ENCODE peak calls at places on chromosomes 11 and 22, in ten cellular contexts. K, I, R, D, J, Y, Z, E, P and A are unnamed samples.

GRCh38 chr11:115644846-115645245 is 140.6 kb upstream of the CADM1 start:
- DNase-seq in Y (no peak), I (peak), E (no peak), P (no peak), Z (no peak), K (no peak), R (no peak), J (no peak), D (no peak), A (no peak)

GRCh38 chr22:27164781-27165503 is 507.6 kb downstream of the MIAT start:
- DNase-seq in Y (no peak), D (no peak), I (no peak), J (no peak), K (no peak), E (no peak), Z (no peak), P (no peak), R (no peak), A (no peak)

GRCh38 chr11:250740-251299 is 14.0 kb downstream of the PSMD13 start:
- DNase-seq in R (peak), Z (peak), K (peak), D (peak), I (peak), P (peak), E (peak), Y (no peak), J (peak), A (no peak)

GRCh38 chr11:95108159-95108611 is 18.5 kb downstream of the ENDOD1 start:
- DNase-seq in Y (no peak), I (peak), D (peak), R (peak), Z (no peak), J (peak), P (peak), K (no peak), E (peak), A (no peak)

GRCh38 chr11:131859811-131860210 is 489.4 kb downstream of the NTM start:
- DNase-seq in E (peak), P (no peak), K (no peak), Y (no peak), Z (no peak), J (peak), I (peak), R (no peak), D (no peak), A (no peak)

GRCh38 chr11:84648413-84648812 is 978.7 kb downstream of the DLG2 start:
- DNase-seq in K (no peak), P (no peak), D (no peak), I (no peak), E (no peak), Z (no peak), J (no peak), Y (no peak), R (no peak), A (peak)

GRCh38 chr11:60315866-60316265 is 11.2 kb upstream of the MS4A6E start:
- DNase-seq in D (no peak), Z (no peak), I (no peak), P (no peak), Y (no peak), K (no peak), R (no peak), E (peak), J (no peak), A (no peak)

GRCh38 chr11:84914511-84914910 is 712.6 kb downstream of the DLG2 start:
- DNase-seq in J (no peak), E (no peak), K (no peak), Y (no peak), R (no peak), Z (no peak), P (no peak), D (no peak), I (no peak), A (no peak)

GRCh38 chr22:22856364-22856763 is 31.3 kb upstream of the IGLL5 start:
- DNase-seq in K (no peak), Y (no peak), Z (no peak), R (no peak), E (no peak), P (no peak), I (no peak), J (no peak), D (no peak), A (no peak)
- H3K27ac ChIP-seq in K (no peak), Y (no peak), Z (no peak), R (no peak), E (no peak), P (no peak), I (no peak), J (no peak), D (no peak), A (no peak)

DNA sequence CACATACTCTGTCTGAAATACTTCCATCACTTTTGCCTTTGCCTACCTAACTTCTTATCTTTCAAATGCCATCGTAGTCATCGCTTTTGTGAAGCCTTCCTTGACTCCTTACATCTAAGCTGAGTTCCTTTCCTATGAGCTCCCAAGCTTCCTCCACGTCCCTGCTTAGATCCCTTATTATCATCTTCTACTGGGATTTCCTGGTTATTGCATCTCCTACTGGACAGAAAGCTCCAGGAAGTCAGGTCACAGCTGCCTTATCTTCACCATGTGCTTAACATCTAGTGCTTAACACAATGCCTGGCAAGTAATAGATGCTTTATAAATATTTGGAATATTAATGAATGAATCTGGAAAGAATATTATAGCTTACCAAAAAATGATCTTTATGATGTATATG is 5.9 kb downstream of the YPEL4 start:
- DNase-seq in P (no peak), R (no peak), J (no peak), I (no peak), D (no peak), E (peak), K (no peak), Z (no peak), Y (no peak), A (no peak)
- H3K4me3 ChIP-seq in P (no peak), R (no peak), J (no peak), I (no peak), D (no peak), E (no peak), K (no peak), Z (no peak), Y (no peak), A (no peak)

GRCh38 chr22:50308597-50308935 is 1.1 kb upstream of the PLXNB2 start:
- DNase-seq in E (no peak), I (peak), R (peak), P (peak), K (peak), D (peak), Y (no peak), Z (peak), J (peak), A (no peak)

GRCh38 chr22:50308986-50309600 is 1.6 kb upstream of the PLXNB2 start:
- DNase-seq in J (no peak), I (no peak), P (no peak), R (no peak), Y (no peak), Z (no peak), D (peak), E (no peak), K (peak), A (no peak)

GRCh38 chr22:50309601-50309991 is 2.1 kb upstream of the PLXNB2 start:
- DNase-seq in D (peak), J (no peak), Y (no peak), P (no peak), I (no peak), Z (peak), R (no peak), K (no peak), E (no peak), A (no peak)

GRCh38 chr22:50306753-50307749 is at the start of gene PLXNB2:
- DNase-seq in I (peak), P (peak), E (peak), J (peak), Y (no peak), Z (peak), R (peak), K (peak), D (peak), A (no peak)

DNA sequence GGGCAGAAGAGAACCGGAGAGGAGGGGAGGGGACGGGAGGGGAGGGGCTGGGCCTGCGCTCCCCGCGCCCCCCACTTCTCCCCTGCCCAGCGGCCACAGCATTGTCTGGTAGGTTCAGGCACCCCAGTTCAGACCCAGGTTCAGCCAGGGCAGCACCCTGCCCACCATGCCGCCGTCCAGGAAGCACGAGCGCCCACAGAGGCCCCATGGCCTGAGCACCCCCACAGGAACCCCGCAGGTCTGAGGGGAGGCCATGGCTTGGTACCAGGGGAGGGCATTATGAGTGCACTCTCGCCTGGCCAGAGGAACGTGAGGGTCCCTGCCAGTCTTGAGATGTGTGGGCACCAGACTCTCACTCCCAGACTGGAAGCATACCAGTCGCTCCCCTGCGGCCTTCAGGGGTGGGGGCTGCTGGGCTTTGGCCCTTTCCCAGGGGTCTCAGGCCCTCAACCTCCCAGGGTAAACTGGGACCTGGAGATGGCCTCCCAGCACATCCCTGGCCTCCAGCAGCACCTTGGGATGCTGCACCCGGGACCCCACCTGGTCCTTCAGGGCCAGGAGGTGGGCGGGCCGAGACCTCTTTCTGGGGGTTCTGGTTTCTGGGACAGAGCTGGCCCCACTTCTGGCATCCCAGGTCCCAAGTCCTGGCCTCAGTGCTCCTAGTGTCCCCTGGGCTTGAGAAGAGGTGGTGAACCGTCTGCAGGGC is 598 bp upstream of the PLXNB2 start:
- DNase-seq in Z (no peak), K (peak), J (peak), D (peak), E (no peak), P (no peak), I (no peak), Y (no peak), R (no peak), A (no peak)
- H3K27ac ChIP-seq in Z (peak), K (peak), J (peak), D (peak), E (no peak), P (peak), I (no peak), Y (peak), R (peak), A (no peak)

GRCh38 chr11:77040889-77041288 is 6.7 kb downstream of the B3GNT6 start:
- DNase-seq in R (no peak), D (no peak), K (no peak), Z (no peak), Y (no peak), P (no peak), J (no peak), I (no peak), E (no peak), A (no peak)

GRCh38 chr11:77038029-77038824 is 4.0 kb downstream of the B3GNT6 start:
- DNase-seq in J (no peak), K (no peak), E (no peak), P (no peak), Z (no peak), R (no peak), D (no peak), I (no peak), Y (no peak), A (no peak)

GRCh38 chr11:77040401-77040777 is 6.2 kb downstream of the B3GNT6 start:
- DNase-seq in K (no peak), E (no peak), D (no peak), R (no peak), Z (no peak), Y (no peak), P (no peak), I (no peak), J (no peak), A (no peak)

GRCh38 chr11:77038825-77039326 is 4.7 kb downstream of the B3GNT6 start:
- DNase-seq in E (no peak), I (no peak), P (no peak), Y (no peak), K (no peak), R (no peak), J (peak), Z (no peak), D (no peak), A (no peak)

GRCh38 chr11:77039491-77040400 is 5.5 kb downstream of the B3GNT6 start:
- DNase-seq in P (no peak), I (peak), Y (no peak), E (peak), Z (no peak), K (peak), R (no peak), D (peak), J (peak), A (no peak)
- H3K4me3 ChIP-seq in P (no peak), I (peak), Y (peak), E (no peak), Z (peak), K (peak), R (peak), D (peak), J (peak), A (peak)

DNA sequence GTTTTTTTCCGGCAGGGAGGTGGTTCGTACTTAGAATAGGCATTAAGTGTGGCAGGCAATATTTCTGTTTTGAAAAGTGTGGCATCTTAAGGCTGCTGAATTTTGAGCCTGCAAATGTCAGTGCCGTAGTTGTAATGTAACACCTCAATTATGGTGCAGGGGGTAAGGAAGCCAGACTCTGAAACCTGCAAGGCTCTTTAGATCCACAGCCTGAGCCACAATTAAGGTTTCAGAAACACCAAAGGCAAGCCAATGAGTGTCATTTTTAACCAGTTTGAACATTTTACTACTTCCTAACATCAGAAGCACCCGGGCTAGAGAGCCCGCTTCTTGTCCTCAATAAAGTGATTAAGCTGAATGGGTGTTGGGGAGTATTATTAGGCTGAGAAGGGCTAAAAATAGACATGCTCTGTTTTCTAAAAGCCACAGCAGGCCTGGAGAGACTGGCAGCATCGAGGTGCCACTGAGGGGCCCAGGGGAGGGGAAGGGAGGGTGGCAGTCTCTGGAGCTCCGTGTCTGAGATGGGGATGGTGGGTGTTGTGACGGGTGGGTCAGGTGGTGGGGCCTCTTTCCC is 113.4 kb downstream of the ZBTB16 start:
- DNase-seq in I (no peak), Z (no peak), Y (no peak), K (no peak), J (no peak), R (peak), E (no peak), D (peak), P (no peak), A (no peak)
- H3K27ac ChIP-seq in I (no peak), Z (peak), Y (peak), K (peak), J (no peak), R (peak), E (no peak), D (peak), P (no peak), A (no peak)

GRCh38 chr11:73389134-73389525 is 12.9 kb downstream of the RELT start:
- DNase-seq in K (no peak), I (no peak), D (peak), P (peak), Y (no peak), E (no peak), Z (peak), R (no peak), J (no peak), A (no peak)

GRCh38 chr11:73389902-73390301 is 13.7 kb downstream of the RELT start:
- DNase-seq in E (no peak), I (no peak), K (no peak), Y (no peak), R (no peak), Z (peak), D (no peak), J (no peak), P (no peak), A (no peak)

GRCh38 chr11:73387594-73388021 is 11.4 kb downstream of the RELT start:
- DNase-seq in Y (no peak), J (no peak), D (peak), I (peak), R (no peak), K (no peak), E (no peak), Z (no peak), P (no peak), A (no peak)

GRCh38 chr11:73386568-73386967 is 10.4 kb downstream of the RELT start:
- DNase-seq in Z (no peak), E (no peak), Y (no peak), J (no peak), D (no peak), K (no peak), P (no peak), I (no peak), R (no peak), A (no peak)

DNA sequence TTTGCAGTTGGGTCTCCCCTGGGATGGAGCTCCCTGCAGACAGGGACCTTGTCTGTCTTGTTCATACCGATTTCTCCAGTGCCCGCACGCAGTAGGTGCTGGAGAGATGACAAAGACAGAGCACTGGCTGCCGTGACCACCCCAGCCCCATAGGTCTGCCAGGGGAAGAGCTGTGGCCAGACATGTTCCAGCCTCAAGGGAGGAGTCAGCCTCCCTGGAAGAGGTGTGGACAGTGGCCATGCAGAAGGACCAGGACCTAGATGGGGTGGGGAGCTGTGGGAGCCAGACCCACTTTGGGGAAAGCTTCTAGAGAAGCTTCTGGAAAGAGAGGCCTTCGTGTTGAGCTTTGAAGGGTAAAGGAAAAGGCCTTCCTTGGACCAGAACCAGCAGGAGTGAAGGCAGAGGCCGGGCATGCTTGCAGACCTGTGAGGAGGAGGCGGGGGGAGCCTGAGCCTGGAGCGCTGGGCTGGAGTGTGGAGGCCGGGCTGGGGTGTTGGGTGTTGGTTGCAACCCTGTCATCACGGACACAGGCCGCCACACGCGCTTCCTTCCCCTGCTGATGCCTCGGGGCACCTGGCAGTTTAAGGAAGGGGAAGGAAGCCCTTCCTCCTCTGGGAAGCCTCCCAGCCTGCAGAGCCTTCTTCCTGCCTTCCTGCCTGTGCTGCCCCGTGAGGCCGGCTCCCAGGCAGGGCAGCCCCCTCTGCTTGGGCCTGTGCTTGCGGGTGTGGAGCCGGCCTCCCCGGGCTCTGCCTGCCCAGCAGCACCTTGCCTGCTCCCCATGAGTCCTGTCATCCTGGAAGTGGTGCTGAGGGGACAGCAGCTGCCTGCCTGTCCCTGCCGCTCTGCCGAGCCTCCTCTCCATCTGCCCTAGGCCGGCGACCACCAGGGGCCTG is 12.3 kb downstream of the RELT start:
- DNase-seq in I (no peak), Z (peak), K (no peak), P (no peak), R (peak), D (peak), E (no peak), Y (no peak), J (no peak), A (no peak)
- H3K4me3 ChIP-seq in I (no peak), Z (no peak), K (no peak), P (no peak), R (no peak), D (no peak), E (no peak), Y (no peak), J (no peak), A (no peak)